ENCODE peak calls at places on chromosomes 4 and X, in five cellular contexts. R is lower leg skin, L is right atrium auricular region, E is MCF 10A, B is colonic mucosa. H is an unnamed sample.

GRCh38 chrX:42746606-42747005 is 31.4 kb downstream of the PPP1R2C start:
- DNase-seq in R (no peak), L (no peak), E (no peak), B (no peak), H (no peak)

GRCh38 chr4:177006331-177006730 is 213.6 kb upstream of the VEGFC start:
- DNase-seq in R (no peak), L (no peak), E (no peak), B (no peak), H (no peak)

GRCh38 chr4:152007108-152007507 is 246.3 kb upstream of the GATB start:
- DNase-seq in R (no peak), L (no peak), E (no peak), B (no peak), H (no peak)

GRCh38 chr4:71258323-71258722 is 80.5 kb upstream of the SLC4A4 start:
- DNase-seq in R (no peak), L (no peak), E (no peak), B (no peak), H (no peak)

GRCh38 chr4:22962186-22962786 is 269.5 kb downstream of the GBA3 start:
- DNase-seq in R (no peak), L (no peak), E (peak; percentile 61), B (peak; percentile 29), H (no peak)

GRCh38 chr4:8073206-8073863 is 85.3 kb downstream of the ABLIM2 start:
- DNase-seq in R (no peak), L (no peak), E (no peak), B (no peak), H (peak; percentile 38)

GRCh38 chrX:63993936-63994335 is 208.9 kb upstream of the ARHGEF9 start:
- DNase-seq in R (no peak), L (no peak), E (no peak), B (no peak), H (no peak)

GRCh38 chr4:85779165-85779564 is 304.2 kb downstream of the ARHGAP24 start:
- DNase-seq in R (no peak), L (no peak), E (peak; percentile 40), B (no peak), H (no peak)

GRCh38 chrX:16785247-16786138 is 773 bp upstream of the TXLNG start:
- DNase-seq in R (peak; percentile 18), L (no peak), E (peak; percentile 18), B (peak; percentile 48), H (no peak)

GRCh38 chr4:47816748-47817147 is 21.1 kb downstream of the CORIN start:
- DNase-seq in R (no peak), L (no peak), E (no peak), B (no peak), H (no peak)

GRCh38 chr4:179927473-179927872 is 2315.7 kb upstream of the TENM3 start:
- DNase-seq in R (no peak), L (no peak), E (no peak), B (no peak), H (no peak)

GRCh38 chrX:72306851-72307645 is 1.3 kb upstream of the CITED1 start:
- DNase-seq in R (peak; percentile 18), L (peak; percentile 60), E (peak; percentile 71), B (peak; percentile 68), H (peak; percentile 57)

GRCh38 chr4:165398570-165398969 is 19.8 kb downstream of the CPE start:
- DNase-seq in R (no peak), L (no peak), E (peak; percentile 35), B (no peak), H (no peak)

GRCh38 chr4:128556756-128557155 is 252.7 kb upstream of the JADE1 start:
- DNase-seq in R (no peak), L (no peak), E (no peak), B (no peak), H (no peak)

GRCh38 chrX:66988331-66988730 is 349.5 kb upstream of the EDA2R start:
- DNase-seq in R (no peak), L (no peak), E (no peak), B (no peak), H (no peak)

GRCh38 chrX:97616883-97617510 is 733.3 kb downstream of the RPA4 start:
- DNase-seq in R (peak; percentile 15), L (no peak), E (peak; percentile 75), B (no peak), H (peak; percentile 50)

GRCh38 chr4:2263701-2264321 is 1.9 kb upstream of the MXD4 start:
- DNase-seq in R (no peak), L (no peak), E (no peak), B (no peak), H (peak; percentile 22)

GRCh38 chr4:99180367-99181169 is 36.5 kb upstream of the ADH4 start:
- DNase-seq in R (no peak), L (no peak), E (peak; percentile 94), B (no peak), H (no peak)

DNA sequence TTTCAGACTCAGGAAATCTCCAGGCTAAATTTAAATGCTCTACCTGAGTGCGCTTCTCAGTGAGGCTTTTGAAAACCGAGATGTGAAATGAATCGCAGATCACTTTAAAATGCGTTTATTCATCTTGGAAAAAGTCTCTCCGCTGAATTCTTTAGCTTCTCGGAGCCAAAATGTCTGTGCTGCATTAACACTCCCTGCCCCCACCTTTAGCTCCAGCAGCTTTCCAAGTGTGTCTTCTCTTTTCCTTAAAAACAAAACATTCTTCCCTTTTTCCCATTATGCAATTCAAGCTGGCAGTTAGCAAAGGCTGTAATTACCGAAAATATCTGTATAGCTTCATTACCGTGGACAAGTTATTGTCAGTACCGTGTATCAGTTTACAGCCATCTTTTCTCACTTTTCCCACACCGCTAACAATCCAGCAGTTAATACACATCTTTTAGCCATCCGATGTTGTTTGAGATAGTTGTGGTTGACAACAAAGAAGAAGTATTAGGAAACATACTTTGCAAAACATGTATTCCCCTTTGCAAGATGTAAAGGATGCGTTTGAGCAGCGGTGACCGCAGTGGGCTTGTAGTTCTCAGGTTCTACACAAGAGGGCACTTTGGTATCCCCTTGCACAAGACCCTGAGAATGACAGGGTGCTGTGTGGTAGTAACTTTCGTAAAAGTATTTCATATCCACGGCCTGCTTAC is 136.1 kb upstream of the STX18 start:
- DNase-seq in R (peak; percentile 26), L (peak; percentile 62), E (no peak), B (no peak), H (no peak)
- TF ChIP-seq CTCF in R (no peak), L (no peak), E (no peak), B (peak; percentile 14), H (peak; percentile 41)

GRCh38 chr4:169956441-169956840 is 69.8 kb downstream of the MFAP3L start:
- DNase-seq in R (no peak), L (no peak), E (no peak), B (no peak), H (no peak)
- TF ChIP-seq CTCF in R (no peak), L (no peak), E (no peak), B (no peak), H (no peak)

GRCh38 chr4:113243312-113243711 is 193.9 kb downstream of the ANK2 start:
- DNase-seq in R (no peak), L (no peak), E (no peak), B (no peak), H (no peak)

GRCh38 chr4:113248320-113248719 is 198.9 kb downstream of the ANK2 start:
- DNase-seq in R (no peak), L (no peak), E (no peak), B (no peak), H (no peak)
- TF ChIP-seq CTCF in R (no peak), L (no peak), E (no peak), B (no peak), H (no peak)

GRCh38 chr4:162640152-162640551 is 476.4 kb upstream of the FSTL5 start:
- DNase-seq in R (no peak), L (no peak), E (no peak), B (no peak), H (no peak)

GRCh38 chr4:162634390-162634789 is 470.6 kb upstream of the FSTL5 start:
- DNase-seq in R (no peak), L (no peak), E (no peak), B (no peak), H (no peak)
- TF ChIP-seq CTCF in R (no peak), L (no peak), E (no peak), B (no peak), H (no peak)